ENCODE peak calls at places on chromosomes 11 and 22, in ten cellular contexts. M is T-helper 9 cell; G is pancreas; H is AG04449; L is EH; D is IMR-90; S is CD8-positive, alpha-beta T cell; N is stimulated activated CD4-positive, alpha-beta T cell treated with anti-CD3 and anti-CD28 coated beads, Interleukin-1b, Interleukin-23, amount 100 ng/mL, for 1 hour; I is left cardiac atrium; Y is HuH-7. X is an unnamed sample.

GRCh38 chr22:28923826-28924732 is 40.7 kb downstream of the ZNRF3 start:
- DNase-seq in M (no peak), G (peak), H (no peak), L (no peak), D (no peak), S (no peak), N (no peak), I (peak), Y (no peak), X (peak)

GRCh38 chr11:3989891-3990290 is 104.7 kb upstream of the RRM1 start:
- DNase-seq in M (no peak), G (no peak), H (no peak), L (no peak), D (no peak), S (no peak), N (no peak), I (no peak), Y (no peak), X (no peak)

GRCh38 chr11:6943131-6943530 is 16.9 kb downstream of the ZNF215 start:
- DNase-seq in M (no peak), G (no peak), H (no peak), L (no peak), D (peak), S (no peak), N (no peak), I (no peak), Y (no peak), X (no peak)

GRCh38 chr11:61021661-61022212 is 50.3 kb downstream of the CD6 start:
- DNase-seq in M (peak), G (no peak), H (no peak), L (no peak), D (no peak), S (peak), N (peak), I (no peak), Y (no peak), X (peak)

GRCh38 chr22:45065726-45066125 is 55.9 kb upstream of the PHF21B start:
- DNase-seq in M (no peak), G (no peak), H (no peak), L (no peak), D (no peak), S (no peak), N (no peak), I (no peak), Y (no peak), X (no peak)

GRCh38 chr11:118705111-118705741 is 25.8 kb upstream of the TREH start:
- DNase-seq in M (peak), G (no peak), H (no peak), L (no peak), D (no peak), S (peak), N (no peak), I (no peak), Y (no peak), X (no peak)

GRCh38 chr22:47038206-47038835 is 275.9 kb downstream of the TBC1D22A start:
- DNase-seq in M (no peak), G (peak), H (no peak), L (no peak), D (no peak), S (no peak), N (no peak), I (no peak), Y (no peak), X (no peak)

GRCh38 chr11:115247404-115247803 is 256.8 kb downstream of the CADM1 start:
- DNase-seq in M (no peak), G (no peak), H (peak), L (peak), D (no peak), S (no peak), N (no peak), I (no peak), Y (no peak), X (no peak)

GRCh38 chr11:36110698-36111410 is 167.0 kb downstream of the LDLRAD3 start:
- DNase-seq in M (no peak), G (no peak), H (no peak), L (no peak), D (no peak), S (no peak), N (no peak), I (no peak), Y (no peak), X (no peak)

GRCh38 chr11:121591405-121592033 is 138.8 kb upstream of the SORL1-AS1 start:
- DNase-seq in M (peak), G (no peak), H (no peak), L (peak), D (peak), S (peak), N (peak), I (peak), Y (peak), X (peak)

GRCh38 chr11:62999649-63000048 is 14.9 kb upstream of the SLC22A6 start:
- DNase-seq in M (no peak), G (no peak), H (no peak), L (no peak), D (no peak), S (no peak), N (no peak), I (no peak), Y (no peak), X (peak)

GRCh38 chr22:38755155-38755910 is 465 bp downstream of the SUN2 start:
- DNase-seq in M (peak), G (peak), H (no peak), L (peak), D (peak), S (peak), N (no peak), I (peak), Y (peak), X (peak)

GRCh38 chr11:6618117-6619020 is 853 bp downstream of the TPP1 start:
- DNase-seq in M (peak), G (peak), H (no peak), L (peak), D (peak), S (peak), N (peak), I (no peak), Y (no peak), X (peak)

GRCh38 chr11:387193-387793 is 6.7 kb upstream of the PKP3 start:
- DNase-seq in M (no peak), G (no peak), H (no peak), L (peak), D (no peak), S (no peak), N (no peak), I (no peak), Y (no peak), X (no peak)

GRCh38 chr11:27468643-27469332 is 3.8 kb downstream of the LGR4 start:
- DNase-seq in M (no peak), G (no peak), H (no peak), L (peak), D (peak), S (no peak), N (no peak), I (no peak), Y (no peak), X (no peak)

GRCh38 chr11:121435796-121436511 is 16.2 kb upstream of the SORL1 start:
- DNase-seq in M (no peak), G (no peak), H (no peak), L (no peak), D (no peak), S (no peak), N (no peak), I (no peak), Y (no peak), X (peak)

GRCh38 chr11:62336949-62337681 is at the start of gene ASRGL1:
- DNase-seq in M (peak), G (peak), H (no peak), L (peak), D (peak), S (peak), N (peak), I (peak), Y (peak), X (peak)

GRCh38 chr11:92837595-92837994 is 131.9 kb upstream of the MTNR1B start:
- DNase-seq in M (no peak), G (no peak), H (no peak), L (no peak), D (no peak), S (no peak), N (no peak), I (no peak), Y (no peak), X (no peak)

GRCh38 chr11:69817265-69818236 is 1.7 kb downstream of the FGF3 start:
- DNase-seq in M (no peak), G (peak), H (no peak), L (peak), D (no peak), S (no peak), N (no peak), I (no peak), Y (peak), X (no peak)

GRCh38 chr11:66860449-66860831 is 3.6 kb downstream of the LRFN4 start:
- DNase-seq in M (no peak), G (peak), H (no peak), L (no peak), D (no peak), S (no peak), N (no peak), I (no peak), Y (no peak), X (no peak)

GRCh38 chr11:72568861-72569260 is 105.4 kb downstream of the PDE2A start:
- DNase-seq in M (no peak), G (no peak), H (no peak), L (peak), D (no peak), S (no peak), N (no peak), I (no peak), Y (no peak), X (no peak)

X was measured in thyroid gland.